ENCODE peak calls at places on chromosomes 11 and 22, in four cellular contexts. O is endothelial cell, M is kidney, H is fibroblast of lung. B is an unnamed sample.

GRCh38 chr11:898540-899190 is 11.9 kb downstream of the CHID1 start:
- DNase-seq in O (peak; percentile 30), H (peak; percentile 10), M (no peak), B (no peak)

GRCh38 chr11:111376453-111376871 is 2.6 kb downstream of the POU2AF1 start:
- DNase-seq in O (no peak), M (no peak), H (no peak), B (peak; percentile 65)

GRCh38 chr11:102620858-102621561 is 4.1 kb downstream of the MMP20 start:
- DNase-seq in O (no peak), H (peak; percentile 81), M (no peak), B (peak; percentile 79)

GRCh38 chr22:32697331-32697995 is 104.0 kb upstream of the TIMP3 start:
- DNase-seq in H (no peak), M (no peak), O (no peak), B (peak; percentile 39)

GRCh38 chr11:111088872-111089271 is 156.7 kb upstream of the POU2AF2 start:
- DNase-seq in M (no peak), H (no peak), O (no peak), B (no peak)

GRCh38 chr11:76602431-76602861 is 68.1 kb downstream of the LRRC32 start:
- DNase-seq in H (no peak), O (no peak), M (peak; percentile 82), B (no peak)

GRCh38 chr22:23408321-23408720 is 171.8 kb downstream of the IGLL1 start:
- DNase-seq in H (no peak), M (no peak), O (no peak), B (no peak)

GRCh38 chr11:2169001-2169370 is 2.6 kb downstream of the TH start:
- DNase-seq in M (no peak), O (no peak), H (no peak), B (no peak)

GRCh38 chr22:39317084-39317755 is 2.2 kb downstream of the RPL3 start:
- DNase-seq in M (no peak), O (no peak), H (no peak), B (peak; percentile 55)

GRCh38 chr22:28810839-28811491 is 10.6 kb upstream of the XBP1 start:
- DNase-seq in M (peak; percentile 23), O (no peak), H (no peak), B (no peak)

GRCh38 chr11:75441804-75442132 is 8.8 kb upstream of the KLHL35 start:
- DNase-seq in O (no peak), M (no peak), H (no peak), B (no peak)

GRCh38 chr11:95508219-95508880 is 277.3 kb upstream of the SESN3 start:
- DNase-seq in H (no peak), M (no peak), O (no peak), B (no peak)

GRCh38 chr11:68271781-68272608 is at the start of gene C11orf24:
- DNase-seq in M (peak; percentile 99), H (peak; percentile 93), O (peak; percentile 95), B (peak; percentile 92)

GRCh38 chr11:78202733-78203167 is 14.0 kb downstream of the USP35 start:
- DNase-seq in H (no peak), M (no peak), O (no peak), B (no peak)

GRCh38 chr11:126969865-126970479 is 30.6 kb downstream of the KIRREL3 start:
- DNase-seq in O (peak; percentile 26), M (no peak), H (peak; percentile 69), B (peak; percentile 10)

GRCh38 chr22:46674367-46674781 is 54.2 kb downstream of the GRAMD4 start:
- DNase-seq in M (peak; percentile 91), H (no peak), O (no peak), B (no peak)

DNA sequence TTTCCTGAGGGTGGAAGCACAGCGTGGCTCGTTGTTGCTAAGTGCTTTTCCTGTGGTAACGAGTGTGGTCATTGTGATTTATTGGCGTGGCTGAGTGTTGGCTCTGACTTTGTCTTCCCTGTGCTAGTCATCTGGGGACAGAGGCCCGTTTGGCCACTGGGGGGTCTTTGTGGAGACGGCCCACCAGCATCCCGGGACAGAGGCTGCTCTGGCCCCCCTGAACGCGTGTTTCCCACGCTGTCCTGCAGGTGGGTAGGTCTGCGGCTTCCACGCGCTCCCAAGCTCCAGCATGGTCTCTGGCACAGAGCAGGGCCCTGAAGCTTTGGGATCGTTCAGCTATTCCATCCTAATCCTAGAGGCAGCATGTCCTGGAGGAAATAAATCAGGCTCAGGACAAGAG is 1040.0 kb downstream of the TBC1D22A start:
- DNase-seq in O (no peak), M (no peak), H (no peak), B (no peak)
- TF ChIP-seq CTCF in O (no peak), M (no peak), H (no peak), B (no peak)

GRCh38 chr22:27801197-27801615 is 350 bp downstream of the MN1 start:
- DNase-seq in H (peak; percentile 66), O (peak; percentile 52), M (no peak), B (peak; percentile 34)

GRCh38 chr22:27802389-27803079 is 978 bp upstream of the MN1 start:
- DNase-seq in O (no peak), H (no peak), M (peak; percentile 8), B (no peak)

GRCh38 chr22:27800250-27801131 is 1.1 kb downstream of the MN1 start:
- DNase-seq in M (peak; percentile 77), H (peak; percentile 70), O (no peak), B (no peak)

GRCh38 chr22:27799334-27800249 is 2.0 kb downstream of the MN1 start:
- DNase-seq in O (no peak), H (peak; percentile 37), M (peak; percentile 78), B (peak; percentile 22)

GRCh38 chr22:27801616-27802388 is at the start of gene MN1:
- DNase-seq in M (peak; percentile 80), O (peak; percentile 55), H (peak; percentile 66), B (no peak)
- TF ChIP-seq CTCF in M (no peak), O (no peak), H (no peak), B (no peak)

GRCh38 chr11:35923452-35923851 is 20.4 kb upstream of the LDLRAD3 start:
- DNase-seq in M (no peak), H (no peak), O (no peak), B (no peak)

GRCh38 chr11:35916270-35916669 is 27.6 kb upstream of the LDLRAD3 start:
- DNase-seq in O (no peak), M (no peak), H (no peak), B (no peak)

GRCh38 chr11:35917676-35918075 is 26.2 kb upstream of the LDLRAD3 start:
- DNase-seq in M (no peak), H (no peak), O (no peak), B (no peak)

GRCh38 chr11:35918716-35919115 is 25.1 kb upstream of the LDLRAD3 start:
- DNase-seq in M (no peak), H (no peak), O (no peak), B (no peak)

DNA sequence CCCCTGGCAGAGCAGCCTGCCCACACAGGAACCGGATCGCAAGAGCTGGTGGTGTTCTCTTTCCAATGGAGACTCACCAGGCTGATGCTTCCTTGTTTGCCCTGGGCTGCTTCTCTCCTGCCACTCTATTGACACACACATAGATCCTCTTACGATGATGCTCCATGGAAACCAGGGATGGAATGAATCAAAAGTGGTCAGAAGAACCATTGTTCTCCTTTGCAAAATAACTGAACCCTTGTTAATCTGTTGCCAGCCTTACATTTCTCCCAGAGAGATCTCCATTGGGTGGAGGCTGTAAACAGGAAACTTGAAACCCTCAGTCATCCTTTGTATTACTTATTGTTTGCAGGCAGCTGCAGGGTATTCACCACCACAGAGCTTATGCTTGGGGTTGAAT is 24.6 kb upstream of the LDLRAD3 start:
- DNase-seq in O (no peak), M (no peak), H (peak; percentile 4), B (no peak)
- TF ChIP-seq CTCF in O (no peak), M (no peak), H (no peak), B (no peak)

GRCh38 chr11:122138759-122139594 is 23.0 kb upstream of the BLID start:
- DNase-seq in O (no peak), M (no peak), H (peak; percentile 77), B (no peak)
- TF ChIP-seq CTCF in O (no peak), M (no peak), H (no peak), B (no peak)

GRCh38 chr22:37146507-37147180 is 3.1 kb downstream of the IL2RB start:
- DNase-seq in O (no peak), H (no peak), M (peak; percentile 40), B (no peak)

GRCh38 chr22:37147186-37147990 is 2.3 kb downstream of the IL2RB start:
- DNase-seq in M (peak; percentile 59), H (no peak), O (no peak), B (no peak)

GRCh38 chr22:37148742-37149665 is 712 bp downstream of the IL2RB start:
- DNase-seq in M (peak; percentile 53), H (no peak), O (no peak), B (no peak)

GRCh38 chr22:37145415-37146385 is 4.0 kb downstream of the IL2RB start:
- DNase-seq in O (no peak), M (peak; percentile 45), H (no peak), B (no peak)

GRCh38 chr22:37148031-37148651 is 1.6 kb downstream of the IL2RB start:
- DNase-seq in O (no peak), M (peak; percentile 60), H (no peak), B (no peak)
- TF ChIP-seq CTCF in O (no peak), M (no peak), H (no peak), B (no peak)

GRCh38 chr22:20438678-20439492 is 1.3 kb upstream of the SCARF2 start:
- DNase-seq in O (no peak), H (no peak), M (peak; percentile 78), B (no peak)
- TF ChIP-seq CTCF in O (no peak), H (peak; percentile 30), M (no peak), B (no peak)

B was measured in MCF 10A.